ENCODE peak calls at places on chromosome 19, in five cellular contexts. W is IMR-90, G is HepG2, Z is GM12878, X is SK-N-SH. Q is an unnamed sample.

GRCh38 chr19:50821248-50821612 is 2.4 kb downstream of the KLK1 start:
- DNase-seq in W (no peak), G (no peak), Z (no peak), X (no peak), Q (no peak)

GRCh38 chr19:39375929-39376328 is 15.0 kb downstream of the PAF1 start:
- DNase-seq in W (no peak), G (no peak), Z (no peak), X (no peak), Q (no peak)

GRCh38 chr19:45870798-45871197 is 6.7 kb downstream of the FOXA3 start:
- DNase-seq in W (no peak), G (no peak), Z (no peak), X (no peak), Q (no peak)

GRCh38 chr19:54461201-54462071 is 2.1 kb downstream of the LENG9 start:
- DNase-seq in W (peak; percentile 54), G (no peak), Z (no peak), X (no peak), Q (no peak)

GRCh38 chr19:55624109-55625003 is at the start of gene ZNF784:
- DNase-seq in W (peak; percentile 90), G (peak; percentile 82), Z (no peak), X (peak; percentile 97), Q (peak; percentile 97)

GRCh38 chr19:45168767-45169351 is 8.1 kb upstream of the NKPD1 start:
- DNase-seq in W (no peak), G (peak; percentile 70), Z (no peak), X (no peak), Q (peak; percentile 44)

GRCh38 chr19:13024126-13024957 is 29.1 kb downstream of the NFIX start:
- DNase-seq in W (peak; percentile 45), G (no peak), Z (no peak), X (no peak), Q (no peak)

GRCh38 chr19:19404879-19405860 is at the start of gene GATAD2A:
- DNase-seq in W (peak; percentile 89), G (peak; percentile 75), Z (peak; percentile 44), X (peak; percentile 98), Q (peak; percentile 95)

GRCh38 chr19:19179548-19180441 is 9.7 kb upstream of the MEF2B start:
- DNase-seq in W (no peak), G (no peak), Z (no peak), X (no peak), Q (peak; percentile 37)

GRCh38 chr19:48445256-48445605 is 552 bp upstream of the GRWD1 start:
- DNase-seq in W (peak; percentile 94), G (peak; percentile 82), Z (no peak), X (peak; percentile 90), Q (peak; percentile 85)
- TF ChIP-seq MXI1 in W (no peak), G (no peak), Z (no peak), X (no peak), Q (no peak)

GRCh38 chr19:28885965-28886364 is 327.0 kb downstream of the UQCRFS1 start:
- DNase-seq in W (no peak), G (peak; percentile 2), Z (no peak), X (no peak), Q (no peak)
- TF ChIP-seq MXI1 in W (no peak), G (no peak), Z (no peak), X (no peak), Q (no peak)

GRCh38 chr19:677201-677600 is 1.0 kb downstream of the FSTL3 start:
- DNase-seq in W (peak; percentile 79), G (peak; percentile 38), Z (no peak), X (peak; percentile 67), Q (no peak)
- TF ChIP-seq MXI1 in W (peak; percentile 42), G (no peak), Z (no peak), X (no peak), Q (no peak)

GRCh38 chr19:16457195-16457953 is 14.4 kb downstream of the EPS15L1 start:
- DNase-seq in W (peak; percentile 26), G (peak; percentile 24), Z (no peak), X (peak; percentile 87), Q (peak; percentile 57)
- TF ChIP-seq MXI1 in W (no peak), G (no peak), Z (no peak), X (peak; percentile 71), Q (no peak)

GRCh38 chr19:40613669-40614594 is 12.8 kb downstream of the LTBP4 start:
- DNase-seq in W (peak; percentile 72), G (no peak), Z (peak; percentile 57), X (no peak), Q (peak; percentile 90)

GRCh38 chr19:40612831-40613668 is 11.9 kb downstream of the LTBP4 start:
- DNase-seq in W (no peak), G (no peak), Z (no peak), X (peak; percentile 71), Q (peak; percentile 89)

GRCh38 chr19:40616941-40617340 is 15.8 kb downstream of the LTBP4 start:
- DNase-seq in W (no peak), G (no peak), Z (no peak), X (no peak), Q (no peak)

GRCh38 chr19:40616178-40616577 is 15.0 kb downstream of the LTBP4 start:
- DNase-seq in W (no peak), G (no peak), Z (no peak), X (no peak), Q (no peak)

GRCh38 chr19:40614595-40615411 is 13.6 kb downstream of the LTBP4 start:
- DNase-seq in W (peak; percentile 99), G (no peak), Z (peak; percentile 35), X (peak; percentile 51), Q (peak; percentile 87)
- TF ChIP-seq MXI1 in W (no peak), G (no peak), Z (no peak), X (no peak), Q (no peak)

GRCh38 chr19:4058696-4059492 is 7.8 kb downstream of the ZBTB7A start:
- DNase-seq in W (no peak), G (no peak), Z (no peak), X (no peak), Q (no peak)
- TF ChIP-seq MXI1 in W (no peak), G (peak; percentile 2), Z (no peak), X (no peak), Q (no peak)

DNA sequence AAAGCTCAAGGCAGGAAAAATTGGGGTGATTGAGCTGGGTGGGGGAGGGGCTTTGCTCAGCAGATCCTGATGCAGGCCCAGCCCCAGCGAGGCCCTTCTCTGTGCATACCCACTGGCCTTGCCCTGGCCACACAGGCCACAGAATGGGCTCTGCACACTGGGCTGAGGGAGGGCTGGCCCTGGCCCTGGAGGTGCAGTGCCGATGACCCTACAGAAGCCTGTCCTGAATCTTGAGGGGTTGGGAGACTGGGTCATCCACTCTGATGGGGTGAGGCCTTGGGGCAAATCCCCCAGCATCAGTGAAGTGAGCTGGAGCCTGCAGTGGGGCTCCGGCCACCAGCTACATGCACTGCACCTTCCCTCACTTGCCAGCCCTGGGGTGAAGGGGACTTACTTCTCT is 153.1 kb downstream of the URI1 start:
- DNase-seq in W (no peak), G (no peak), Z (no peak), X (no peak), Q (no peak)
- TF ChIP-seq MXI1 in W (no peak), G (no peak), Z (no peak), X (no peak), Q (no peak)

DNA sequence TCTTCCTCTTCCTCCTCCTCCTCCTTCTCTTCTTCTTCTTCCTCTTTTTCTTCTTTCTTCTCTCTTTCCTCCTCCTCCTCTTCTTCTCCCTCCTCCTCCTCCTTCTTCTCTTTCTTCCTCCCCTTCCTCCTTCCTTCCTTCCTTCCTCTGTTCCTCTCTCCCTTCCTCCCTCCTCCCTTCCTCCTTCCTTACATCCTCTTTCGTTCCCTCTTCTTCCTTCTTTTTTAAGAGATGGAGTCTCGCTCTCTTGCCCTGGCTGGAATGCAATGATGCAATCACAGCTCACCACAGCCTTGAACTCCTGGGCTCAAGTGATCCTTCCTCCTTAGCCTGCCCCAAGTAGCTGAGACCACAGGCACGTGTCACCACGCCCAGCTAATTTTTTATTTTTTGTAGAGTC is 13.2 kb downstream of the EHD2 start:
- DNase-seq in W (peak; percentile 76), G (no peak), Z (no peak), X (no peak), Q (no peak)
- TF ChIP-seq MXI1 in W (no peak), G (no peak), Z (no peak), X (no peak), Q (no peak)

DNA sequence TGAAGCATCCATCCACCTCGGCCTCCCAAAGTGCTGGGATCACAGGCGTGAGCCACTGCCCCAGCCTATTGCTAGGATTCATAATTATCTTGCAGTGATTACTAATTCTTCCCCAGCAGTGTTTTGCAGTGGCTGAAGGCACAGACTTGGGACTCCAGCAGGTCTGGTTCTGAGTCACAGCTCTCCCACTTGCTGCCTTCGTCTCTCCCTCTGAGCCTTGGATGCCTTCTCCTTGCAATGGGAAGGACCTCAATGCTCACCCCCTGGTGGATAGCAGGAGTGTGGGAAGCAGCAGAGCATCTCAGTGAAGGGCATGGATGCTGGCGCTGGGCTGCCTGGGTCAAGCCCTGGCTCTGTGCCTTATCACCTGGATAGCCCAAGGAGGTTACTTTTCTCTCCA is 37.6 kb upstream of the SHKBP1 start:
- DNase-seq in W (no peak), G (no peak), Z (no peak), X (no peak), Q (no peak)
- TF ChIP-seq MXI1 in W (no peak), G (no peak), Z (no peak), X (no peak), Q (no peak)

GRCh38 chr19:1395194-1396018 is 5.9 kb downstream of the GAMT start:
- DNase-seq in W (no peak), G (no peak), Z (no peak), X (peak; percentile 40), Q (no peak)

GRCh38 chr19:1394252-1395193 is 6.8 kb downstream of the GAMT start:
- DNase-seq in W (no peak), G (no peak), Z (no peak), X (no peak), Q (peak; percentile 58)

GRCh38 chr19:1397838-1398237 is 3.5 kb downstream of the GAMT start:
- DNase-seq in W (no peak), G (no peak), Z (no peak), X (no peak), Q (no peak)

GRCh38 chr19:1396768-1397679 is 4.3 kb downstream of the GAMT start:
- DNase-seq in W (no peak), G (no peak), Z (no peak), X (no peak), Q (no peak)

DNA sequence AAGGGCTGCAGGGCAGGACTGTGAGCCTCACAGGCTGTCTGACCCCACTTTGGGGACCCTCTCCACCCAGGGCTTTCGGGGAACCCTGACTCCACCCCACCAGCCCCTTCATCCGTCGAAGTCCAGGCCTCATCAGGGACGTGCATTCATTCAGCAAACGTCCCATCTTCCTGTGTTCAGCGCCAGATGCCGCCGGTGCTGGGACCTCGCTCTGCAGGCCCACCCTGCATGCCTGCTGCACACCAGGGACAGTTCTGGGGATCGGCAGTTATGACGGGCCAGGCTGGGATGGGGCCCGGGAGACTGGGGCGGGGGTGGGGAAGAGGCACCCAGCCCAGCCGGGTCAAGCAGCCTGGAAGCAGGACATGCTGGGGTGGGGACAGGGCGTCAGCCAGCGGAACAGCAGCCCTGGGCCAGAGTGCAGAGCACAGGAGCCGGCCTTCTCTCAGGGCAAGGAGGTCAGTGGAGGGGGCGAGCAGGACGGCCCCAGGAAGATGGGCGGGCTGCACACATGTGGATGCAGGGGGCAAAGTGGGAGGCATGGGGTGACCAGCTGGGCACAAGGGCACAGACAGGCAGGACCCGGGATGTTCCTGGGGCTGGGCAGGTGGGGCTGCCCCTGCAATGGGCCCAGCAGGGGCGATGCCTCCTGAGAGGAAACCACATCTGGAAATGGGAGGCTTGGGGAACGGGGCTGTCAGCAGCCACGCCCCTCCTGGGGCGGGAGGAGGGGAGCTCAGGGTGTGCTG is 5.1 kb downstream of the GAMT start:
- DNase-seq in W (no peak), G (no peak), Z (no peak), X (no peak), Q (peak; percentile 47)
- TF ChIP-seq MXI1 in W (no peak), G (no peak), Z (no peak), X (no peak), Q (no peak)

Q was measured in K562.